ENCODE peak calls at places on chromosomes 13 and 19, in ten cellular contexts. Y is stimulated activated naive CD4-positive, alpha-beta T cell; Z is activated CD4-positive, alpha-beta T cell treated with anti-CD3 and anti-CD28 coated beads, Interleukin-2, amount 50 U/mL, for 24 hours; N is non-pigmented ciliary epithelial cell; B is GM10248; V is aorta; W is HEK293T; A is HS-27A; S is GM12865; U is activated naive CD4-positive, alpha-beta T cell treated with anti-CD3 and anti-CD28 coated beads, Interleukin-2, amount 10 ng/mL, durations not matched to agents 7 days and 5 days. X is an unnamed sample.

GRCh38 chr19:42313096-42313839 is at the start of gene TMEM145:
- DNase-seq in Y (peak), Z (no peak), N (no peak), B (peak), V (no peak), W (peak), A (no peak), S (peak), U (peak), X (peak)

GRCh38 chr13:41809962-41810361 is 150.9 kb downstream of the VWA8 start:
- DNase-seq in Y (no peak), Z (no peak), N (no peak), B (no peak), V (no peak), W (no peak), A (no peak), S (no peak), U (no peak), X (no peak)

GRCh38 chr19:29442910-29443309 is 82.9 kb upstream of the VSTM2B start:
- DNase-seq in Y (no peak), Z (no peak), N (no peak), B (no peak), V (no peak), W (no peak), A (no peak), S (no peak), U (no peak), X (no peak)

GRCh38 chr13:33543631-33544030 is 258.1 kb upstream of the STARD13 start:
- DNase-seq in Y (no peak), Z (no peak), N (no peak), B (no peak), V (no peak), W (no peak), A (no peak), S (peak), U (no peak), X (no peak)

GRCh38 chr19:47209323-47210179 is 21.4 kb downstream of the BBC3 start:
- DNase-seq in Y (peak), Z (no peak), N (no peak), B (no peak), V (no peak), W (no peak), A (no peak), S (no peak), U (no peak), X (no peak)

GRCh38 chr13:31476266-31476665 is 263.1 kb upstream of the RXFP2 start:
- DNase-seq in Y (no peak), Z (no peak), N (peak), B (no peak), V (no peak), W (no peak), A (peak), S (no peak), U (no peak), X (no peak)

GRCh38 chr19:46634045-46634655 is 1.9 kb downstream of the GNG8 start:
- DNase-seq in Y (peak), Z (peak), N (peak), B (peak), V (peak), W (peak), A (peak), S (peak), U (peak), X (peak)

GRCh38 chr19:15197275-15198005 is 3.4 kb downstream of the NOTCH3 start:
- DNase-seq in Y (no peak), Z (no peak), N (no peak), B (no peak), V (no peak), W (no peak), A (no peak), S (no peak), U (no peak), X (no peak)

GRCh38 chr13:103282571-103283450 is 216.6 kb upstream of the SLC10A2 start:
- DNase-seq in Y (no peak), Z (no peak), N (peak), B (no peak), V (no peak), W (no peak), A (peak), S (no peak), U (no peak), X (no peak)

GRCh38 chr13:29315847-29316246 is 279.6 kb downstream of the SLC7A1 start:
- DNase-seq in Y (no peak), Z (no peak), N (no peak), B (no peak), V (no peak), W (no peak), A (no peak), S (no peak), U (no peak), X (no peak)

GRCh38 chr13:36981156-36981743 is 17.9 kb downstream of the ALG5 start:
- DNase-seq in Y (no peak), Z (no peak), N (no peak), B (peak), V (no peak), W (peak), A (no peak), S (peak), U (no peak), X (peak)

GRCh38 chr19:46471116-46471733 is at the start of gene PNMA8A:
- DNase-seq in Y (no peak), Z (no peak), N (no peak), B (no peak), V (peak), W (peak), A (no peak), S (no peak), U (no peak), X (peak)

GRCh38 chr13:76937416-76937815 is 10.9 kb upstream of the ACOD1 start:
- DNase-seq in Y (no peak), Z (no peak), N (peak), B (no peak), V (peak), W (no peak), A (peak), S (no peak), U (no peak), X (no peak)

GRCh38 chr19:1863638-1864479 is 480 bp upstream of the KLF16 start:
- DNase-seq in Y (peak), Z (peak), N (peak), B (peak), V (peak), W (peak), A (peak), S (peak), U (peak), X (peak)

GRCh38 chr13:40352807-40353562 is 313.5 kb downstream of the FOXO1 start:
- DNase-seq in Y (no peak), Z (no peak), N (no peak), B (no peak), V (no peak), W (no peak), A (no peak), S (no peak), U (no peak), X (no peak)

GRCh38 chr13:79477968-79478367 is 3.0 kb upstream of the NDFIP2 start:
- DNase-seq in Y (no peak), Z (no peak), N (no peak), B (no peak), V (no peak), W (no peak), A (no peak), S (no peak), U (no peak), X (no peak)

GRCh38 chr13:43405457-43405856 is 381.3 kb downstream of the ENOX1 start:
- DNase-seq in Y (no peak), Z (no peak), N (peak), B (no peak), V (no peak), W (no peak), A (peak), S (no peak), U (no peak), X (no peak)

GRCh38 chr13:21124853-21125252 is 51.5 kb downstream of the SKA3 start:
- DNase-seq in Y (no peak), Z (no peak), N (no peak), B (no peak), V (no peak), W (peak), A (no peak), S (no peak), U (no peak), X (no peak)

GRCh38 chr19:42010245-42011126 is 16.5 kb upstream of the ATP1A3 start:
- DNase-seq in Y (no peak), Z (no peak), N (no peak), B (no peak), V (no peak), W (no peak), A (no peak), S (no peak), U (no peak), X (no peak)

GRCh38 chr19:1471514-1472107 is 7.4 kb downstream of the C19orf25 start:
- DNase-seq in Y (peak), Z (no peak), N (no peak), B (no peak), V (no peak), W (no peak), A (no peak), S (no peak), U (peak), X (no peak)

GRCh38 chr13:112779856-112780604 is 90.2 kb downstream of the ATP11A start:
- DNase-seq in Y (no peak), Z (no peak), N (no peak), B (no peak), V (no peak), W (no peak), A (no peak), S (no peak), U (no peak), X (no peak)

GRCh38 chr13:29771247-29771646 is 79.2 kb downstream of the UBL3 start:
- DNase-seq in Y (peak), Z (no peak), N (no peak), B (no peak), V (no peak), W (no peak), A (no peak), S (peak), U (no peak), X (no peak)

GRCh38 chr19:20276011-20276738 is 109.2 kb downstream of the ZNF486 start:
- DNase-seq in Y (no peak), Z (no peak), N (no peak), B (no peak), V (no peak), W (no peak), A (no peak), S (no peak), U (no peak), X (no peak)

GRCh38 chr13:50635504-50635903 is 208.0 kb downstream of the DLEU7 start:
- DNase-seq in Y (no peak), Z (no peak), N (no peak), B (no peak), V (no peak), W (no peak), A (no peak), S (peak), U (no peak), X (peak)

GRCh38 chr13:19845758-19846157 is 17.7 kb downstream of the ZMYM5 start:
- DNase-seq in Y (no peak), Z (no peak), N (peak), B (no peak), V (peak), W (peak), A (no peak), S (no peak), U (no peak), X (no peak)

GRCh38 chr13:98798849-98799645 is 46.6 kb upstream of the SLC15A1 start:
- DNase-seq in Y (no peak), Z (no peak), N (no peak), B (no peak), V (no peak), W (no peak), A (no peak), S (no peak), U (no peak), X (no peak)

GRCh38 chr13:63075126-63075525 is 1659.5 kb upstream of the PCDH20 start:
- DNase-seq in Y (no peak), Z (no peak), N (no peak), B (no peak), V (no peak), W (no peak), A (no peak), S (no peak), U (no peak), X (no peak)

GRCh38 chr13:112181336-112182051 is 114.5 kb downstream of the SOX1 start:
- DNase-seq in Y (no peak), Z (no peak), N (no peak), B (no peak), V (no peak), W (no peak), A (no peak), S (no peak), U (no peak), X (no peak)

GRCh38 chr13:83332751-83333150 is 549.5 kb downstream of the SLITRK1 start:
- DNase-seq in Y (no peak), Z (no peak), N (no peak), B (no peak), V (no peak), W (no peak), A (no peak), S (no peak), U (no peak), X (no peak)

GRCh38 chr19:57888494-57889231 is at the start of gene ZNF814:
- DNase-seq in Y (peak), Z (peak), N (peak), B (peak), V (peak), W (no peak), A (peak), S (peak), U (peak), X (peak)

GRCh38 chr19:2041686-2042484 is 9.2 kb downstream of the MKNK2 start:
- DNase-seq in Y (peak), Z (peak), N (no peak), B (peak), V (peak), W (peak), A (no peak), S (peak), U (peak), X (peak)

GRCh38 chr13:74067818-74068217 is 66.4 kb downstream of the KLF12 start:
- DNase-seq in Y (no peak), Z (no peak), N (peak), B (no peak), V (no peak), W (no peak), A (no peak), S (no peak), U (no peak), X (no peak)